ENCODE peak calls at places on chromosomes 13 and 19, in eight cellular contexts. P is lower leg skin; O is glutamatergic neuron; N is CD8-positive, alpha-beta T cell; M is AG10803; I is fibroblast of the aortic adventitia; J is right atrium auricular region; H is GM10248. Q is an unnamed sample.

GRCh38 chr19:53549354-53549753 is 11.4 kb downstream of the ZNF331 start:
- DNase-seq in P (peak), O (no peak), N (no peak), M (peak), I (peak), J (no peak), H (no peak), Q (no peak)

GRCh38 chr19:46727036-46727501 is 10.2 kb upstream of the PRKD2 start:
- DNase-seq in P (no peak), O (no peak), N (no peak), M (no peak), I (no peak), J (no peak), H (no peak), Q (no peak)

GRCh38 chr13:43006893-43007631 is 15.0 kb upstream of the EPSTI1 start:
- DNase-seq in P (no peak), O (no peak), N (no peak), M (peak), I (peak), J (no peak), H (no peak), Q (no peak)

GRCh38 chr19:10848208-10848843 is at the start of gene C19orf38:
- DNase-seq in P (no peak), O (no peak), N (no peak), M (no peak), I (no peak), J (no peak), H (peak), Q (no peak)

GRCh38 chr19:2574478-2574931 is 98.6 kb downstream of the GADD45B start:
- DNase-seq in P (no peak), O (no peak), N (no peak), M (no peak), I (no peak), J (no peak), H (no peak), Q (no peak)

GRCh38 chr13:105007166-105007808 is 1528.2 kb downstream of the EFNB2 start:
- DNase-seq in P (no peak), O (no peak), N (no peak), M (no peak), I (no peak), J (no peak), H (no peak), Q (no peak)

GRCh38 chr13:100675660-100676129 is 1.1 kb upstream of the TMTC4 start:
- DNase-seq in P (no peak), O (no peak), N (no peak), M (no peak), I (peak), J (no peak), H (no peak), Q (no peak)

GRCh38 chr13:80339841-80340642 is 884 bp downstream of the SPRY2 start:
- DNase-seq in P (peak), O (peak), N (no peak), M (no peak), I (peak), J (peak), H (peak), Q (peak)

GRCh38 chr19:38670921-38671398 is 23.5 kb downstream of the ACTN4 start:
- DNase-seq in P (no peak), O (no peak), N (no peak), M (peak), I (no peak), J (no peak), H (no peak), Q (no peak)

GRCh38 chr13:46168341-46168740 is 13.6 kb downstream of the LCP1 start:
- DNase-seq in P (peak), O (no peak), N (no peak), M (no peak), I (no peak), J (no peak), H (no peak), Q (no peak)

GRCh38 chr13:71249031-71249430 is 618.0 kb downstream of the DACH1 start:
- DNase-seq in P (no peak), O (no peak), N (no peak), M (no peak), I (no peak), J (no peak), H (no peak), Q (no peak)

GRCh38 chr19:3670796-3671679 is 29.2 kb downstream of the PIP5K1C start:
- DNase-seq in P (peak), O (no peak), N (no peak), M (peak), I (peak), J (peak), H (peak), Q (no peak)

GRCh38 chr19:33325920-33326319 is 23.6 kb upstream of the CEBPA start:
- DNase-seq in P (peak), O (no peak), N (no peak), M (peak), I (peak), J (peak), H (no peak), Q (no peak)

GRCh38 chr19:45657520-45658163 is 10.4 kb upstream of the GIPR start:
- DNase-seq in P (no peak), O (peak), N (no peak), M (no peak), I (no peak), J (no peak), H (no peak), Q (no peak)

GRCh38 chr13:27765650-27766049 is 26.6 kb upstream of the GSX1 start:
- DNase-seq in P (no peak), O (no peak), N (no peak), M (no peak), I (no peak), J (no peak), H (no peak), Q (no peak)
- TF ChIP-seq CTCF in P (no peak), O (no peak), N (no peak), M (no peak), I (no peak), J (no peak), H (no peak), Q (no peak)

GRCh38 chr13:44648392-44649117 is 72.4 kb upstream of the TSC22D1 start:
- DNase-seq in P (no peak), O (no peak), N (no peak), M (peak), I (no peak), J (no peak), H (peak), Q (no peak)
- TF ChIP-seq CTCF in P (no peak), O (peak), N (peak), M (peak), I (peak), J (no peak), H (no peak), Q (peak)

DNA sequence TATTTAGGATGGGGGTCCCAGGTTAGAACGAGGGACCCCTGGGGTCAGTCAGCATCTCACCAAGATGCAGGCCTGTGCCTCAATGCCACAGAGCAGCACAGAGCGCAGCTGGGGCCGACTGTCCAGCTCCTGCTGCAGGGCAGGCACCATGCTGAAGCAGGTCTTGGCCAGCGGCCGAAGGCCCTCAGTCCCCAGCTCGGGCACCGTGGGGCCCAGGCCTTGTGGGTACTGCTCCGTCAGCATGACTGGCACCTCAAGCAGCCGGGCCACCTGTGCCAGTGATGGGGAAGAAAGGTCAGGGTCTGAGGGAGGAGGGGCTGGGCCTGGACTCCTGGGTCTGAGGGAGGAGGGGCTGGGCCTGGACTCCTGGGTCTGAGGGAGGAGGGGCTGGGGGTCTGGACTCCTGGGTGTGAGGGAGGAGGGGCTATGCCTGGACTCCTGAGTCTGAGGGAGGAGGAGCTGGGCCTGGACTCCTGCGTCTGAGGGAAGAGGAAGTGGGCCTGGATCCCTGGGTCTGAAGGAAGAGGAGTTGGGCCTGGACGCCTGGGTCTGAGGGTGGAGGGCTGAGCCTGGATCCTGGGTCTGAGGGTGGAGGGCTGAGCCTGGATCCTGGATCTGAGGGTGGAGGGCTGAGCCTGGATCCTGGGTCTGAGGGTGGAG is 5.7 kb downstream of the ISOC2 start:
- DNase-seq in P (no peak), O (no peak), N (no peak), M (no peak), I (no peak), J (no peak), H (no peak), Q (no peak)
- TF ChIP-seq CTCF in P (no peak), O (no peak), N (no peak), M (no peak), I (no peak), J (no peak), H (no peak), Q (no peak)

GRCh38 chr13:103772576-103772975 is 706.4 kb upstream of the SLC10A2 start:
- DNase-seq in P (no peak), O (no peak), N (no peak), M (no peak), I (no peak), J (no peak), H (no peak), Q (no peak)
- TF ChIP-seq CTCF in P (no peak), O (peak), N (no peak), M (no peak), I (no peak), J (no peak), H (no peak), Q (no peak)

GRCh38 chr19:55407625-55408319 is at the start of gene UBE2S:
- DNase-seq in P (peak), O (peak), N (peak), M (peak), I (peak), J (peak), H (peak), Q (peak)
- TF ChIP-seq CTCF in P (no peak), O (no peak), N (no peak), M (no peak), I (no peak), J (no peak), H (no peak), Q (no peak)

GRCh38 chr19:49923055-49924003 is 5.7 kb upstream of the ATF5 start:
- DNase-seq in P (no peak), O (no peak), N (no peak), M (no peak), I (no peak), J (no peak), H (no peak), Q (no peak)
- TF ChIP-seq CTCF in P (no peak), O (no peak), N (no peak), M (no peak), I (no peak), J (no peak), H (no peak), Q (no peak)